ENCODE peak calls at places on chromosomes 6 and 20, in six cellular contexts. One of them, this sample, is unnamed.
A peak's percentile ranks its signal among the peaks of the same experiment; 100 is the strongest.

GRCh38 chr6:27836080-27836782 is 76.0 kb downstream of the OR2B2 start:
- DNase-seq in AG10803: no peak
- DNase-seq in NCI-H1092 treated with DMSO at 0.1 percent for 48 hours: peak; percentile 30
- DNase-seq in activated T-helper 1 cell treated with anti-CD3 and anti-CD28 coated beads, Interleukin-2, amount 50 U/mL, for 16 hours: no peak
- DNase-seq in choroid plexus epithelial cell: no peak
- DNase-seq in ELF-1: no peak
- DNase-seq in this sample: no peak

GRCh38 chr6:43941174-43941573 is 171.2 kb downstream of the VEGFA start:
- DNase-seq in activated T-helper 1 cell treated with anti-CD3 and anti-CD28 coated beads, Interleukin-2, amount 50 U/mL, for 16 hours: no peak
- DNase-seq in ELF-1: no peak
- DNase-seq in choroid plexus epithelial cell: no peak
- DNase-seq in NCI-H1092 treated with DMSO at 0.1 percent for 48 hours: no peak
- DNase-seq in AG10803: no peak
- DNase-seq in this sample: no peak

GRCh38 chr6:79249136-79249535 is 14.7 kb upstream of the HMGN3 start:
- DNase-seq in NCI-H1092 treated with DMSO at 0.1 percent for 48 hours: no peak
- DNase-seq in ELF-1: no peak
- DNase-seq in activated T-helper 1 cell treated with anti-CD3 and anti-CD28 coated beads, Interleukin-2, amount 50 U/mL, for 16 hours: no peak
- DNase-seq in choroid plexus epithelial cell: no peak
- DNase-seq in AG10803: no peak
- DNase-seq in this sample: no peak

GRCh38 chr6:124963416-124964083 is 1.3 kb downstream of the RNF217 start:
- DNase-seq in NCI-H1092 treated with DMSO at 0.1 percent for 48 hours: no peak
- DNase-seq in activated T-helper 1 cell treated with anti-CD3 and anti-CD28 coated beads, Interleukin-2, amount 50 U/mL, for 16 hours: no peak
- DNase-seq in choroid plexus epithelial cell: peak; percentile 66
- DNase-seq in ELF-1: no peak
- DNase-seq in AG10803: peak; percentile 64
- DNase-seq in this sample: no peak

GRCh38 chr6:20414711-20415110 is 13.0 kb downstream of the E2F3 start:
- DNase-seq in activated T-helper 1 cell treated with anti-CD3 and anti-CD28 coated beads, Interleukin-2, amount 50 U/mL, for 16 hours: no peak
- DNase-seq in choroid plexus epithelial cell: no peak
- DNase-seq in NCI-H1092 treated with DMSO at 0.1 percent for 48 hours: no peak
- DNase-seq in ELF-1: no peak
- DNase-seq in AG10803: no peak
- DNase-seq in this sample: no peak

GRCh38 chr20:53901064-53901463 is 169.3 kb downstream of the BCAS1 start:
- DNase-seq in activated T-helper 1 cell treated with anti-CD3 and anti-CD28 coated beads, Interleukin-2, amount 50 U/mL, for 16 hours: no peak
- DNase-seq in AG10803: peak; percentile 87
- DNase-seq in NCI-H1092 treated with DMSO at 0.1 percent for 48 hours: no peak
- DNase-seq in choroid plexus epithelial cell: peak; percentile 63
- DNase-seq in ELF-1: no peak
- DNase-seq in this sample: no peak

GRCh38 chr6:115001726-115002436 is 659.1 kb upstream of the HS3ST5 start:
- DNase-seq in activated T-helper 1 cell treated with anti-CD3 and anti-CD28 coated beads, Interleukin-2, amount 50 U/mL, for 16 hours: no peak
- DNase-seq in ELF-1: no peak
- DNase-seq in choroid plexus epithelial cell: no peak
- DNase-seq in AG10803: no peak
- DNase-seq in NCI-H1092 treated with DMSO at 0.1 percent for 48 hours: no peak
- DNase-seq in this sample: no peak

GRCh38 chr20:53786071-53786444 is 192.4 kb upstream of the ZNF217 start:
- DNase-seq in activated T-helper 1 cell treated with anti-CD3 and anti-CD28 coated beads, Interleukin-2, amount 50 U/mL, for 16 hours: no peak
- DNase-seq in choroid plexus epithelial cell: no peak
- DNase-seq in AG10803: no peak
- DNase-seq in NCI-H1092 treated with DMSO at 0.1 percent for 48 hours: no peak
- DNase-seq in ELF-1: no peak
- DNase-seq in this sample: no peak

GRCh38 chr6:27188206-27188884 is 59.2 kb upstream of the PRSS16 start:
- DNase-seq in ELF-1: peak; percentile 89
- DNase-seq in activated T-helper 1 cell treated with anti-CD3 and anti-CD28 coated beads, Interleukin-2, amount 50 U/mL, for 16 hours: no peak
- DNase-seq in choroid plexus epithelial cell: peak; percentile 70
- DNase-seq in NCI-H1092 treated with DMSO at 0.1 percent for 48 hours: no peak
- DNase-seq in AG10803: peak; percentile 73
- DNase-seq in this sample: peak; percentile 88

GRCh38 chr20:49570828-49571552 is 3.1 kb upstream of the PTGIS start:
- DNase-seq in activated T-helper 1 cell treated with anti-CD3 and anti-CD28 coated beads, Interleukin-2, amount 50 U/mL, for 16 hours: no peak
- DNase-seq in ELF-1: no peak
- DNase-seq in choroid plexus epithelial cell: peak; percentile 47
- DNase-seq in AG10803: no peak
- DNase-seq in NCI-H1092 treated with DMSO at 0.1 percent for 48 hours: no peak
- DNase-seq in this sample: peak; percentile 37

GRCh38 chr6:7338031-7338430 is 25.0 kb upstream of the SSR1 start:
- DNase-seq in choroid plexus epithelial cell: peak; percentile 39
- DNase-seq in ELF-1: no peak
- DNase-seq in activated T-helper 1 cell treated with anti-CD3 and anti-CD28 coated beads, Interleukin-2, amount 50 U/mL, for 16 hours: no peak
- DNase-seq in NCI-H1092 treated with DMSO at 0.1 percent for 48 hours: no peak
- DNase-seq in AG10803: no peak
- DNase-seq in this sample: no peak

GRCh38 chr6:12403946-12404647 is 113.9 kb downstream of the EDN1 start:
- DNase-seq in AG10803: peak; percentile 63
- DNase-seq in choroid plexus epithelial cell: no peak
- DNase-seq in activated T-helper 1 cell treated with anti-CD3 and anti-CD28 coated beads, Interleukin-2, amount 50 U/mL, for 16 hours: no peak
- DNase-seq in ELF-1: no peak
- DNase-seq in NCI-H1092 treated with DMSO at 0.1 percent for 48 hours: no peak
- DNase-seq in this sample: no peak

GRCh38 chr6:169571123-169571962 is 130.5 kb downstream of the WDR27 start:
- DNase-seq in ELF-1: no peak
- DNase-seq in activated T-helper 1 cell treated with anti-CD3 and anti-CD28 coated beads, Interleukin-2, amount 50 U/mL, for 16 hours: no peak
- DNase-seq in NCI-H1092 treated with DMSO at 0.1 percent for 48 hours: no peak
- DNase-seq in choroid plexus epithelial cell: peak; percentile 37
- DNase-seq in AG10803: no peak
- DNase-seq in this sample: no peak

GRCh38 chr6:161038229-161039003 is 46.8 kb downstream of the MAP3K4 start:
- DNase-seq in ELF-1: no peak
- DNase-seq in choroid plexus epithelial cell: peak; percentile 86
- DNase-seq in NCI-H1092 treated with DMSO at 0.1 percent for 48 hours: no peak
- DNase-seq in AG10803: peak; percentile 97
- DNase-seq in activated T-helper 1 cell treated with anti-CD3 and anti-CD28 coated beads, Interleukin-2, amount 50 U/mL, for 16 hours: no peak
- DNase-seq in this sample: no peak

GRCh38 chr20:2652724-2653510 is 485 bp downstream of the NOP56 start:
- DNase-seq in activated T-helper 1 cell treated with anti-CD3 and anti-CD28 coated beads, Interleukin-2, amount 50 U/mL, for 16 hours: no peak
- DNase-seq in AG10803: no peak
- DNase-seq in NCI-H1092 treated with DMSO at 0.1 percent for 48 hours: peak; percentile 58
- DNase-seq in choroid plexus epithelial cell: peak; percentile 13
- DNase-seq in ELF-1: no peak
- DNase-seq in this sample: no peak

GRCh38 chr6:31573239-31574105 is 1.4 kb downstream of the LTA start:
- DNase-seq in activated T-helper 1 cell treated with anti-CD3 and anti-CD28 coated beads, Interleukin-2, amount 50 U/mL, for 16 hours: no peak
- DNase-seq in ELF-1: peak; percentile 71
- DNase-seq in AG10803: no peak
- DNase-seq in choroid plexus epithelial cell: no peak
- DNase-seq in NCI-H1092 treated with DMSO at 0.1 percent for 48 hours: no peak
- DNase-seq in this sample: no peak

GRCh38 chr6:82872092-82872635 is 193.5 kb downstream of the UBE3D start:
- DNase-seq in activated T-helper 1 cell treated with anti-CD3 and anti-CD28 coated beads, Interleukin-2, amount 50 U/mL, for 16 hours: no peak
- DNase-seq in choroid plexus epithelial cell: no peak
- DNase-seq in AG10803: no peak
- DNase-seq in NCI-H1092 treated with DMSO at 0.1 percent for 48 hours: no peak
- DNase-seq in ELF-1: no peak
- DNase-seq in this sample: no peak

GRCh38 chr20:25288291-25289181 is 40.7 kb downstream of the PYGB start:
- DNase-seq in activated T-helper 1 cell treated with anti-CD3 and anti-CD28 coated beads, Interleukin-2, amount 50 U/mL, for 16 hours: no peak
- DNase-seq in ELF-1: no peak
- DNase-seq in NCI-H1092 treated with DMSO at 0.1 percent for 48 hours: no peak
- DNase-seq in choroid plexus epithelial cell: no peak
- DNase-seq in AG10803: no peak
- DNase-seq in this sample: no peak

GRCh38 chr20:49361872-49362663 is 84.2 kb upstream of the ZNFX1 start:
- DNase-seq in ELF-1: no peak
- DNase-seq in choroid plexus epithelial cell: no peak
- DNase-seq in activated T-helper 1 cell treated with anti-CD3 and anti-CD28 coated beads, Interleukin-2, amount 50 U/mL, for 16 hours: no peak
- DNase-seq in NCI-H1092 treated with DMSO at 0.1 percent for 48 hours: no peak
- DNase-seq in AG10803: no peak
- DNase-seq in this sample: no peak

GRCh38 chr6:65771946-65772345 is 64.9 kb upstream of the EYS start:
- DNase-seq in NCI-H1092 treated with DMSO at 0.1 percent for 48 hours: no peak
- DNase-seq in choroid plexus epithelial cell: no peak
- DNase-seq in ELF-1: no peak
- DNase-seq in AG10803: no peak
- DNase-seq in activated T-helper 1 cell treated with anti-CD3 and anti-CD28 coated beads, Interleukin-2, amount 50 U/mL, for 16 hours: no peak
- DNase-seq in this sample: no peak

GRCh38 chr6:9708600-9708999 is 706.3 kb downstream of the TFAP2A start:
- DNase-seq in activated T-helper 1 cell treated with anti-CD3 and anti-CD28 coated beads, Interleukin-2, amount 50 U/mL, for 16 hours: no peak
- DNase-seq in AG10803: no peak
- DNase-seq in NCI-H1092 treated with DMSO at 0.1 percent for 48 hours: no peak
- DNase-seq in ELF-1: no peak
- DNase-seq in choroid plexus epithelial cell: no peak
- DNase-seq in this sample: no peak

GRCh38 chr6:17869753-17870050 is 117.7 kb downstream of the KIF13A start:
- DNase-seq in AG10803: no peak
- DNase-seq in ELF-1: no peak
- DNase-seq in choroid plexus epithelial cell: no peak
- DNase-seq in activated T-helper 1 cell treated with anti-CD3 and anti-CD28 coated beads, Interleukin-2, amount 50 U/mL, for 16 hours: no peak
- DNase-seq in NCI-H1092 treated with DMSO at 0.1 percent for 48 hours: no peak
- DNase-seq in this sample: no peak

GRCh38 chr20:41136695-41137411 is 490 bp upstream of the PLCG1 start:
- DNase-seq in AG10803: peak; percentile 74
- DNase-seq in NCI-H1092 treated with DMSO at 0.1 percent for 48 hours: peak; percentile 80
- DNase-seq in choroid plexus epithelial cell: peak; percentile 82
- DNase-seq in activated T-helper 1 cell treated with anti-CD3 and anti-CD28 coated beads, Interleukin-2, amount 50 U/mL, for 16 hours: peak; percentile 59
- DNase-seq in ELF-1: peak; percentile 94
- DNase-seq in this sample: peak; percentile 96

GRCh38 chr6:12078014-12078413 is 65.9 kb downstream of the HIVEP1 start:
- DNase-seq in ELF-1: no peak
- DNase-seq in NCI-H1092 treated with DMSO at 0.1 percent for 48 hours: no peak
- DNase-seq in choroid plexus epithelial cell: no peak
- DNase-seq in activated T-helper 1 cell treated with anti-CD3 and anti-CD28 coated beads, Interleukin-2, amount 50 U/mL, for 16 hours: no peak
- DNase-seq in AG10803: no peak
- DNase-seq in this sample: no peak

GRCh38 chr6:161373905-161374451 is 100.1 kb upstream of the AGPAT4 start:
- DNase-seq in choroid plexus epithelial cell: peak; percentile 72
- DNase-seq in activated T-helper 1 cell treated with anti-CD3 and anti-CD28 coated beads, Interleukin-2, amount 50 U/mL, for 16 hours: peak; percentile 24
- DNase-seq in AG10803: peak; percentile 48
- DNase-seq in NCI-H1092 treated with DMSO at 0.1 percent for 48 hours: peak; percentile 65
- DNase-seq in ELF-1: peak; percentile 91
- DNase-seq in this sample: peak; percentile 93

GRCh38 chr20:46006031-46006430 is 2.7 kb upstream of the MMP9 start:
- DNase-seq in ELF-1: no peak
- DNase-seq in AG10803: no peak
- DNase-seq in choroid plexus epithelial cell: no peak
- DNase-seq in activated T-helper 1 cell treated with anti-CD3 and anti-CD28 coated beads, Interleukin-2, amount 50 U/mL, for 16 hours: no peak
- DNase-seq in NCI-H1092 treated with DMSO at 0.1 percent for 48 hours: no peak
- DNase-seq in this sample: no peak

GRCh38 chr20:17725094-17725835 is 25.5 kb downstream of the BANF2 start:
- DNase-seq in activated T-helper 1 cell treated with anti-CD3 and anti-CD28 coated beads, Interleukin-2, amount 50 U/mL, for 16 hours: no peak
- DNase-seq in AG10803: no peak
- DNase-seq in choroid plexus epithelial cell: no peak
- DNase-seq in ELF-1: no peak
- DNase-seq in NCI-H1092 treated with DMSO at 0.1 percent for 48 hours: peak; percentile 87
- DNase-seq in this sample: no peak

GRCh38 chr6:19848465-19848864 is 11.3 kb downstream of the ID4 start:
- DNase-seq in AG10803: peak; percentile 9
- DNase-seq in activated T-helper 1 cell treated with anti-CD3 and anti-CD28 coated beads, Interleukin-2, amount 50 U/mL, for 16 hours: no peak
- DNase-seq in ELF-1: no peak
- DNase-seq in NCI-H1092 treated with DMSO at 0.1 percent for 48 hours: no peak
- DNase-seq in choroid plexus epithelial cell: no peak
- DNase-seq in this sample: no peak

GRCh38 chr6:3749991-3750323 is 1.6 kb downstream of the PXDC1 start:
- DNase-seq in choroid plexus epithelial cell: peak; percentile 79
- DNase-seq in AG10803: peak; percentile 85
- DNase-seq in NCI-H1092 treated with DMSO at 0.1 percent for 48 hours: no peak
- DNase-seq in ELF-1: peak; percentile 46
- DNase-seq in activated T-helper 1 cell treated with anti-CD3 and anti-CD28 coated beads, Interleukin-2, amount 50 U/mL, for 16 hours: no peak
- DNase-seq in this sample: no peak

GRCh38 chr20:62707981-62708521 is 585 bp upstream of the NTSR1 start:
- DNase-seq in ELF-1: peak; percentile 48
- DNase-seq in AG10803: no peak
- DNase-seq in NCI-H1092 treated with DMSO at 0.1 percent for 48 hours: no peak
- DNase-seq in activated T-helper 1 cell treated with anti-CD3 and anti-CD28 coated beads, Interleukin-2, amount 50 U/mL, for 16 hours: no peak
- DNase-seq in choroid plexus epithelial cell: no peak
- DNase-seq in this sample: peak; percentile 91

GRCh38 chr6:151445482-151445881 is 6.4 kb downstream of the RMND1 start:
- DNase-seq in NCI-H1092 treated with DMSO at 0.1 percent for 48 hours: no peak
- DNase-seq in activated T-helper 1 cell treated with anti-CD3 and anti-CD28 coated beads, Interleukin-2, amount 50 U/mL, for 16 hours: no peak
- DNase-seq in AG10803: peak; percentile 83
- DNase-seq in ELF-1: no peak
- DNase-seq in choroid plexus epithelial cell: peak; percentile 94
- DNase-seq in this sample: no peak

GRCh38 chr6:169807219-169807618 is 55.8 kb downstream of the ERMARD start:
- DNase-seq in AG10803: no peak
- DNase-seq in choroid plexus epithelial cell: no peak
- DNase-seq in activated T-helper 1 cell treated with anti-CD3 and anti-CD28 coated beads, Interleukin-2, amount 50 U/mL, for 16 hours: no peak
- DNase-seq in ELF-1: no peak
- DNase-seq in NCI-H1092 treated with DMSO at 0.1 percent for 48 hours: no peak
- DNase-seq in this sample: no peak

GRCh38 chr20:17406191-17406590 is 125.0 kb downstream of the BFSP1 start:
- DNase-seq in NCI-H1092 treated with DMSO at 0.1 percent for 48 hours: no peak
- DNase-seq in choroid plexus epithelial cell: no peak
- DNase-seq in ELF-1: no peak
- DNase-seq in AG10803: no peak
- DNase-seq in activated T-helper 1 cell treated with anti-CD3 and anti-CD28 coated beads, Interleukin-2, amount 50 U/mL, for 16 hours: no peak
- DNase-seq in this sample: no peak

GRCh38 chr6:27157461-27158315 is 89.8 kb upstream of the PRSS16 start:
- DNase-seq in NCI-H1092 treated with DMSO at 0.1 percent for 48 hours: peak; percentile 39
- DNase-seq in ELF-1: peak; percentile 66
- DNase-seq in choroid plexus epithelial cell: peak; percentile 74
- DNase-seq in AG10803: peak; percentile 66
- DNase-seq in activated T-helper 1 cell treated with anti-CD3 and anti-CD28 coated beads, Interleukin-2, amount 50 U/mL, for 16 hours: peak; percentile 59
- DNase-seq in this sample: peak; percentile 86

GRCh38 chr6:335572-335971 is 43.3 kb downstream of the DUSP22 start:
- DNase-seq in AG10803: no peak
- DNase-seq in ELF-1: no peak
- DNase-seq in activated T-helper 1 cell treated with anti-CD3 and anti-CD28 coated beads, Interleukin-2, amount 50 U/mL, for 16 hours: no peak
- DNase-seq in choroid plexus epithelial cell: peak; percentile 39
- DNase-seq in NCI-H1092 treated with DMSO at 0.1 percent for 48 hours: no peak
- DNase-seq in this sample: no peak

GRCh38 chr6:132820629-132821381 is 6.4 kb downstream of the RPS12 start:
- DNase-seq in AG10803: no peak
- DNase-seq in ELF-1: peak; percentile 50
- DNase-seq in activated T-helper 1 cell treated with anti-CD3 and anti-CD28 coated beads, Interleukin-2, amount 50 U/mL, for 16 hours: no peak
- DNase-seq in choroid plexus epithelial cell: peak; percentile 37
- DNase-seq in NCI-H1092 treated with DMSO at 0.1 percent for 48 hours: no peak
- DNase-seq in this sample: peak; percentile 67

GRCh38 chr20:22430746-22431168 is 153.6 kb downstream of the FOXA2 start:
- DNase-seq in ELF-1: peak; percentile 55
- DNase-seq in activated T-helper 1 cell treated with anti-CD3 and anti-CD28 coated beads, Interleukin-2, amount 50 U/mL, for 16 hours: no peak
- DNase-seq in AG10803: no peak
- DNase-seq in NCI-H1092 treated with DMSO at 0.1 percent for 48 hours: no peak
- DNase-seq in choroid plexus epithelial cell: no peak
- DNase-seq in this sample: no peak

GRCh38 chr20:58639182-58640146 is 11.6 kb upstream of the STX16 start:
- DNase-seq in NCI-H1092 treated with DMSO at 0.1 percent for 48 hours: no peak
- DNase-seq in activated T-helper 1 cell treated with anti-CD3 and anti-CD28 coated beads, Interleukin-2, amount 50 U/mL, for 16 hours: no peak
- DNase-seq in AG10803: no peak
- DNase-seq in choroid plexus epithelial cell: no peak
- DNase-seq in ELF-1: no peak
- DNase-seq in this sample: no peak

GRCh38 chr6:101666256-101666655 is 272.7 kb downstream of the GRIK2 start:
- DNase-seq in AG10803: peak; percentile 64
- DNase-seq in ELF-1: no peak
- DNase-seq in activated T-helper 1 cell treated with anti-CD3 and anti-CD28 coated beads, Interleukin-2, amount 50 U/mL, for 16 hours: no peak
- DNase-seq in choroid plexus epithelial cell: peak; percentile 25
- DNase-seq in NCI-H1092 treated with DMSO at 0.1 percent for 48 hours: peak; percentile 11
- DNase-seq in this sample: no peak

This sample was measured in endodermal cell.